ENCODE peak calls at places on chromosomes 7 and 10, in eight cellular contexts. A, J, M, S, L, V, Q and E are unnamed samples.

GRCh38 chr10:9858816-9859215 is 1158.9 kb upstream of the CELF2 start:
- DNase-seq in A (no peak), J (no peak), M (peak), S (no peak), L (no peak), V (peak), Q (no peak), E (no peak)

GRCh38 chr10:22339761-22340361 is 5.4 kb upstream of the SPAG6 start:
- DNase-seq in A (no peak), J (no peak), M (no peak), S (no peak), L (peak), V (peak), Q (no peak), E (no peak)

GRCh38 chr7:114938785-114939184 is 16.9 kb downstream of the MDFIC start:
- DNase-seq in A (no peak), J (no peak), M (no peak), S (no peak), L (no peak), V (no peak), Q (no peak), E (no peak)

GRCh38 chr7:144812379-144813283 is 23.2 kb downstream of the TPK1 start:
- DNase-seq in A (no peak), J (no peak), M (no peak), S (no peak), L (no peak), V (no peak), Q (no peak), E (no peak)

GRCh38 chr10:12909182-12909835 is 92.2 kb downstream of the CCDC3 start:
- DNase-seq in A (no peak), J (no peak), M (no peak), S (no peak), L (no peak), V (no peak), Q (no peak), E (no peak)

GRCh38 chr10:34241226-34242000 is 573.7 kb downstream of the PARD3 start:
- DNase-seq in A (no peak), J (no peak), M (no peak), S (no peak), L (no peak), V (no peak), Q (no peak), E (no peak)

GRCh38 chr7:149690688-149691446 is 82.5 kb downstream of the ZNF467 start:
- DNase-seq in A (peak), J (peak), M (peak), S (no peak), L (peak), V (peak), Q (no peak), E (peak)

GRCh38 chr10:42428534-42428933 is 209.8 kb downstream of the ZNF33B start:
- DNase-seq in A (peak), J (no peak), M (peak), S (no peak), L (peak), V (peak), Q (no peak), E (no peak)

GRCh38 chr10:69407621-69408301 is 9.0 kb downstream of the TACR2 start:
- DNase-seq in A (no peak), J (peak), M (no peak), S (no peak), L (no peak), V (no peak), Q (peak), E (no peak)

GRCh38 chr7:25056368-25056767 is 68.7 kb downstream of the CYCS start:
- DNase-seq in A (no peak), J (no peak), M (no peak), S (no peak), L (no peak), V (no peak), Q (no peak), E (no peak)

GRCh38 chr10:44195120-44196007 is 189.5 kb downstream of the CXCL12 start:
- DNase-seq in A (peak), J (no peak), M (peak), S (no peak), L (no peak), V (peak), Q (peak), E (peak)

GRCh38 chr10:86312701-86313270 is 53.8 kb downstream of the GRID1 start:
- DNase-seq in A (no peak), J (peak), M (no peak), S (no peak), L (no peak), V (no peak), Q (no peak), E (no peak)

GRCh38 chr10:20228748-20229147 is 412.5 kb downstream of the PLXDC2 start:
- DNase-seq in A (no peak), J (no peak), M (no peak), S (no peak), L (no peak), V (no peak), Q (no peak), E (no peak)

GRCh38 chr10:16822726-16823360 is 5.6 kb upstream of the RSU1 start:
- DNase-seq in A (no peak), J (no peak), M (no peak), S (no peak), L (no peak), V (no peak), Q (no peak), E (no peak)

GRCh38 chr7:78587443-78588044 is 789.0 kb downstream of the PHTF2 start:
- DNase-seq in A (peak), J (peak), M (peak), S (no peak), L (no peak), V (peak), Q (peak), E (no peak)

GRCh38 chr10:113459672-113460280 is 93.1 kb upstream of the HABP2 start:
- DNase-seq in A (no peak), J (no peak), M (no peak), S (no peak), L (no peak), V (no peak), Q (no peak), E (no peak)

GRCh38 chr7:30511494-30511893 is 6.9 kb upstream of the GGCT start:
- DNase-seq in A (no peak), J (no peak), M (no peak), S (no peak), L (no peak), V (no peak), Q (no peak), E (no peak)

GRCh38 chr10:63611078-63611477 is 89.9 kb downstream of the REEP3 start:
- DNase-seq in A (peak), J (no peak), M (peak), S (no peak), L (no peak), V (peak), Q (no peak), E (no peak)

GRCh38 chr10:69749180-69750010 is 52.3 kb upstream of the COL13A1 start:
- DNase-seq in A (peak), J (no peak), M (no peak), S (no peak), L (no peak), V (no peak), Q (no peak), E (no peak)

GRCh38 chr7:105611856-105612775 is 30.8 kb upstream of the EFCAB10 start:
- DNase-seq in A (no peak), J (no peak), M (no peak), S (no peak), L (no peak), V (peak), Q (no peak), E (no peak)

GRCh38 chr10:132992433-132993215 is 50.3 kb upstream of the CFAP46 start:
- DNase-seq in A (no peak), J (no peak), M (no peak), S (no peak), L (no peak), V (no peak), Q (no peak), E (no peak)

GRCh38 chr10:11204355-11204879 is 186.7 kb downstream of the CELF2 start:
- DNase-seq in A (no peak), J (peak), M (no peak), S (no peak), L (no peak), V (no peak), Q (no peak), E (no peak)

GRCh38 chr7:16942929-16943509 is 61.2 kb upstream of the AGR3 start:
- DNase-seq in A (no peak), J (no peak), M (no peak), S (no peak), L (no peak), V (no peak), Q (no peak), E (no peak)

GRCh38 chr10:34430685-34431084 is 384.4 kb downstream of the PARD3 start:
- DNase-seq in A (peak), J (no peak), M (no peak), S (no peak), L (no peak), V (peak), Q (no peak), E (no peak)

GRCh38 chr7:134835463-134835823 is 56.0 kb downstream of the CALD1 start:
- DNase-seq in A (no peak), J (no peak), M (no peak), S (no peak), L (no peak), V (peak), Q (no peak), E (no peak)

GRCh38 chr10:102003541-102003940 is 52.4 kb downstream of the ARMH3 start:
- DNase-seq in A (no peak), J (no peak), M (no peak), S (no peak), L (peak), V (peak), Q (no peak), E (no peak)

GRCh38 chr7:35694784-35695627 is at the start of gene HERPUD2:
- DNase-seq in A (peak), J (peak), M (peak), S (peak), L (peak), V (peak), Q (peak), E (peak)

GRCh38 chr10:33719005-33719703 is 384.7 kb upstream of the NRP1 start:
- DNase-seq in A (no peak), J (no peak), M (no peak), S (no peak), L (no peak), V (no peak), Q (no peak), E (no peak)

GRCh38 chr10:53387546-53387945 is 615.0 kb upstream of the MBL2 start:
- DNase-seq in A (no peak), J (no peak), M (no peak), S (no peak), L (no peak), V (no peak), Q (no peak), E (no peak)

GRCh38 chr7:44646176-44646920 is 39.9 kb downstream of the OGDH start:
- DNase-seq in A (no peak), J (no peak), M (peak), S (no peak), L (no peak), V (no peak), Q (no peak), E (no peak)

GRCh38 chr10:76086571-76087260 is 655.3 kb downstream of the LRMDA start:
- DNase-seq in A (peak), J (peak), M (peak), S (no peak), L (peak), V (peak), Q (peak), E (no peak)

GRCh38 chr10:77189056-77189455 is 448.6 kb downstream of the KCNMA1 start:
- DNase-seq in A (no peak), J (no peak), M (no peak), S (no peak), L (no peak), V (no peak), Q (no peak), E (no peak)

GRCh38 chr10:111200505-111201186 is 123.8 kb downstream of the ADRA2A start:
- DNase-seq in A (no peak), J (no peak), M (no peak), S (no peak), L (no peak), V (no peak), Q (no peak), E (no peak)

GRCh38 chr7:106657085-106657991 is 3.6 kb downstream of the CCDC71L start:
- DNase-seq in A (peak), J (no peak), M (peak), S (no peak), L (no peak), V (peak), Q (no peak), E (no peak)

GRCh38 chr10:1202343-1202742 is 146.2 kb downstream of the WDR37 start:
- DNase-seq in A (no peak), J (no peak), M (no peak), S (no peak), L (no peak), V (no peak), Q (no peak), E (no peak)

GRCh38 chr10:68052463-68052862 is 22.6 kb downstream of the HERC4 start:
- DNase-seq in A (peak), J (no peak), M (no peak), S (no peak), L (no peak), V (peak), Q (no peak), E (no peak)

GRCh38 chr10:35565602-35566061 is 39.5 kb upstream of the GJD4 start:
- DNase-seq in A (no peak), J (peak), M (peak), S (no peak), L (no peak), V (peak), Q (no peak), E (no peak)

GRCh38 chr7:41304995-41305394 is 397.9 kb downstream of the INHBA start:
- DNase-seq in A (no peak), J (no peak), M (no peak), S (no peak), L (no peak), V (no peak), Q (no peak), E (no peak)

GRCh38 chr7:92834661-92835139 is 1.7 kb downstream of the CDK6 start:
- DNase-seq in A (no peak), J (peak), M (no peak), S (no peak), L (no peak), V (no peak), Q (peak), E (no peak)